ENCODE peak calls at places on chromosomes 16 and 17, in seven cellular contexts. Y is NCI-H226; T is activated CD8-positive, alpha-beta T cell treated with anti-CD3 and anti-CD28 coated beads for 36 hours; K is Right ventricle myocardium superior; I is cardiac muscle cell; C is NCI-H510A; G is T47D. L is an unnamed sample.

GRCh38 chr17:42133461-42134041 is 10.9 kb downstream of the HSPB9 start:
- DNase-seq in Y (no peak), K (no peak), C (peak), T (peak), I (no peak), G (no peak), L (no peak)

GRCh38 chr17:7354262-7354781 is 634 bp upstream of the TMEM95 start:
- DNase-seq in C (no peak), I (peak), Y (peak), T (peak), K (no peak), G (no peak), L (no peak)

GRCh38 chr16:68040506-68041288 is 17.6 kb downstream of the DUS2 start:
- DNase-seq in Y (peak), T (peak), C (peak), G (peak), K (peak), I (peak), L (peak)

GRCh38 chr17:75509528-75510258 is 5.6 kb downstream of the CASKIN2 start:
- DNase-seq in G (no peak), T (no peak), I (no peak), Y (no peak), C (no peak), K (peak), L (no peak)

GRCh38 chr17:78901806-78902205 is 1.2 kb downstream of the CEP295NL start:
- DNase-seq in Y (no peak), K (no peak), I (no peak), C (no peak), T (no peak), G (no peak), L (no peak)

GRCh38 chr16:69111831-69112230 is 6.4 kb downstream of the HAS3 start:
- DNase-seq in I (no peak), K (no peak), T (no peak), Y (no peak), C (no peak), G (no peak), L (no peak)

GRCh38 chr16:46658925-46659324 is 30.1 kb downstream of the VPS35 start:
- DNase-seq in Y (no peak), T (peak), C (no peak), G (no peak), I (no peak), K (peak), L (no peak)

GRCh38 chr17:75003070-75003956 is 9.2 kb upstream of the MRPL58 start:
- DNase-seq in G (no peak), I (no peak), C (no peak), T (no peak), K (no peak), Y (no peak), L (no peak)

GRCh38 chr17:68701046-68701445 is 99.9 kb upstream of the FAM20A start:
- DNase-seq in G (no peak), Y (peak), C (no peak), I (peak), K (no peak), T (no peak), L (no peak)